ENCODE peak calls at places on chromosomes 2 and 18, in eight cellular contexts. L is mesenteric fat pad; R is stimulated activated CD4-positive, alpha-beta T cell treated with anti-CD3 and anti-CD28 coated beads, TNF-alpha, amount 100 ng/mL, for 4 hours; Q is NCI-H446 treated with DMSO at 0.1 percent for 48 hours; D is Kasumi-1; G is stimulated activated CD8-positive, alpha-beta memory T cell treated with anti-CD3 and anti-CD28 coated beads, Interleukin-2, amount 100 ng/mL, for 48 hours; K is GM23248; O is LoVo. N is an unnamed sample.

GRCh38 chr2:22944141-22944540 is 440.8 kb upstream of the KLHL29 start:
- DNase-seq in L (no peak), K (no peak), O (no peak), G (no peak), D (no peak), R (no peak), Q (no peak), N (no peak)

GRCh38 chr2:240433973-240434727 is 1.3 kb upstream of the GPC1 start:
- DNase-seq in K (peak), O (peak), G (no peak), D (no peak), R (no peak), L (peak), Q (no peak), N (no peak)

GRCh38 chr2:101157272-101157671 is 6.1 kb upstream of the TBC1D8 start:
- DNase-seq in G (no peak), D (no peak), K (no peak), O (no peak), R (no peak), Q (no peak), L (no peak), N (no peak)

GRCh38 chr2:234686088-234686890 is 189.4 kb upstream of the ARL4C start:
- DNase-seq in O (peak), L (no peak), G (no peak), Q (no peak), R (no peak), K (peak), D (no peak), N (no peak)

GRCh38 chr2:13091463-13091862 is 374.7 kb downstream of the TRIB2 start:
- DNase-seq in L (no peak), K (peak), R (no peak), O (no peak), Q (no peak), G (no peak), D (no peak), N (no peak)

GRCh38 chr18:62957885-62958472 is 242.6 kb downstream of the PHLPP1 start:
- DNase-seq in G (peak), Q (no peak), D (peak), K (peak), L (no peak), R (no peak), O (no peak), N (peak)

GRCh38 chr2:54331095-54331835 is 75.2 kb upstream of the TSPYL6 start:
- DNase-seq in G (no peak), R (no peak), D (no peak), K (no peak), Q (no peak), O (no peak), L (no peak), N (no peak)

GRCh38 chr2:141151611-141152286 is 979.1 kb downstream of the LRP1B start:
- DNase-seq in Q (no peak), G (no peak), K (no peak), L (no peak), D (no peak), R (no peak), O (no peak), N (no peak)

GRCh38 chr2:232937278-232937906 is 67.3 kb downstream of the SNORC start:
- DNase-seq in R (no peak), O (no peak), K (peak), D (no peak), Q (no peak), G (no peak), L (no peak), N (no peak)

GRCh38 chr18:58578321-58578720 is 50.6 kb downstream of the ALPK2 start:
- DNase-seq in R (no peak), G (no peak), O (no peak), D (no peak), Q (no peak), K (peak), L (no peak), N (no peak)

GRCh38 chr2:145960479-145961163 is 1440.7 kb upstream of the ZEB2 start:
- DNase-seq in R (no peak), Q (no peak), L (no peak), O (no peak), D (no peak), G (no peak), K (no peak), N (no peak)

GRCh38 chr18:22488554-22488953 is 70.8 kb upstream of the CTAGE1 start:
- DNase-seq in L (no peak), O (no peak), D (no peak), G (no peak), Q (no peak), K (peak), R (no peak), N (no peak)

GRCh38 chr2:181904022-181904632 is 12.6 kb downstream of the ITPRID2 start:
- DNase-seq in D (peak), K (peak), R (no peak), G (no peak), Q (peak), L (no peak), O (peak), N (no peak)

GRCh38 chr2:46937457-46937856 is 21.9 kb upstream of the MCFD2 start:
- DNase-seq in R (no peak), L (no peak), O (no peak), D (peak), K (peak), Q (no peak), G (no peak), N (no peak)

GRCh38 chr18:68763082-68763481 is 34.8 kb upstream of the CCDC102B start:
- DNase-seq in D (no peak), G (no peak), R (no peak), L (no peak), Q (no peak), O (no peak), K (peak), N (no peak)

GRCh38 chr2:86011449-86011941 is 94.2 kb downstream of the POLR1A start:
- DNase-seq in D (no peak), R (no peak), O (peak), Q (no peak), K (no peak), L (no peak), G (no peak), N (no peak)

GRCh38 chr2:118844261-118845004 is 3.0 kb downstream of the EN1 start:
- DNase-seq in K (peak), Q (no peak), O (no peak), D (no peak), L (no peak), G (no peak), R (no peak), N (no peak)

GRCh38 chr2:174633621-174633927 is 36.0 kb upstream of the WIPF1 start:
- DNase-seq in K (peak), O (no peak), L (no peak), D (peak), Q (no peak), G (no peak), R (no peak), N (no peak)

GRCh38 chr2:27209621-27210401 is 2.0 kb upstream of the ATRAID start:
- DNase-seq in O (no peak), R (no peak), L (peak), G (no peak), K (no peak), Q (no peak), D (peak), N (no peak)

GRCh38 chr18:58303363-58303762 is 259.3 kb downstream of the NEDD4L start:
- DNase-seq in L (no peak), Q (no peak), D (no peak), G (no peak), O (no peak), K (no peak), R (no peak), N (no peak)

GRCh38 chr2:113173563-113174368 is at the start of gene PSD4:
- DNase-seq in R (peak), K (no peak), G (peak), L (peak), D (peak), O (no peak), Q (no peak), N (peak)

GRCh38 chr18:23580677-23581367 is 5.5 kb downstream of the NPC1 start:
- DNase-seq in D (no peak), K (peak), Q (no peak), R (no peak), O (no peak), G (no peak), L (no peak), N (peak)

GRCh38 chr2:30775833-30776232 is 31.4 kb downstream of the CAPN13 start:
- DNase-seq in K (no peak), R (no peak), L (peak), G (no peak), O (no peak), D (no peak), Q (no peak), N (peak)

GRCh38 chr2:24832526-24832925 is 39.3 kb downstream of the CENPO start:
- DNase-seq in L (no peak), G (no peak), R (no peak), K (no peak), Q (no peak), D (no peak), O (no peak), N (no peak)

GRCh38 chr2:199457147-199458016 is at the start of gene SATB2:
- DNase-seq in G (no peak), D (peak), R (no peak), O (no peak), Q (no peak), K (peak), L (no peak), N (no peak)

GRCh38 chr2:158207354-158207753 is 105.7 kb downstream of the UPP2 start:
- DNase-seq in L (no peak), G (no peak), K (no peak), O (no peak), D (no peak), Q (no peak), R (no peak), N (no peak)

GRCh38 chr18:9824474-9824832 is 61.3 kb upstream of the TXNDC2 start:
- DNase-seq in O (peak), G (no peak), D (no peak), Q (no peak), R (no peak), K (peak), L (no peak), N (no peak)

GRCh38 chr2:26563686-26564085 is 77.5 kb downstream of the CIB4 start:
- DNase-seq in D (no peak), L (peak), K (no peak), G (no peak), Q (no peak), O (no peak), R (no peak), N (no peak)

GRCh38 chr2:128454980-128455709 is 136.5 kb upstream of the HS6ST1 start:
- DNase-seq in R (no peak), O (no peak), Q (no peak), D (no peak), L (peak), K (no peak), G (no peak), N (no peak)

GRCh38 chr2:121565389-121566250 is 34.9 kb downstream of the RNU4ATAC start:
- DNase-seq in K (peak), L (no peak), Q (peak), D (no peak), R (no peak), O (no peak), G (no peak), N (no peak)

GRCh38 chr2:12778811-12779574 is 62.3 kb downstream of the TRIB2 start:
- DNase-seq in K (no peak), L (no peak), O (no peak), D (no peak), R (no peak), G (no peak), Q (no peak), N (no peak)

GRCh38 chr2:237833546-237833945 is 25.9 kb upstream of the RAMP1 start:
- DNase-seq in O (no peak), D (no peak), K (peak), Q (no peak), L (no peak), R (no peak), G (no peak), N (no peak)

GRCh38 chr2:25044990-25045389 is 3.1 kb downstream of the EFR3B start:
- DNase-seq in D (peak), L (no peak), K (no peak), Q (no peak), O (no peak), G (no peak), R (no peak), N (peak)

N was measured in stimulated activated effector memory CD8-positive, alpha-beta T cell treated with anti-CD3 and anti-CD28 coated beads, Interleukin-12 subunit alpha, Interleukin-12 subunit beta, amount 100 ng/mL, for 72 hours.